ENCODE peak calls at places on chromosomes 11 and 22, in four cellular contexts. J is HepG2, I is K562, L is GM12878. O is an unnamed sample.

GRCh38 chr11:85823816-85824215 is 12.9 kb upstream of the SYTL2 start:
- DNase-seq in J (no peak), I (no peak), L (no peak), O (no peak)

GRCh38 chr22:37283393-37283937 is 1.2 kb downstream of the CYTH4 start:
- DNase-seq in L (no peak), J (no peak), I (no peak), O (no peak)

GRCh38 chr22:39308614-39309363 is 10.6 kb downstream of the RPL3 start:
- DNase-seq in J (no peak), I (no peak), L (no peak), O (no peak)

GRCh38 chr11:19849947-19850593 is 137.4 kb downstream of the NAV2 start:
- DNase-seq in L (no peak), I (no peak), J (no peak), O (no peak)

GRCh38 chr11:130979386-130979972 is 63.2 kb upstream of the SNX19 start:
- DNase-seq in J (no peak), I (no peak), L (no peak), O (no peak)

GRCh38 chr11:134223066-134223465 is 701 bp downstream of the NCAPD3 start:
- DNase-seq in I (no peak), J (no peak), L (no peak), O (no peak)

GRCh38 chr11:86869966-86870570 is 69.7 kb downstream of the PRSS23 start:
- DNase-seq in L (no peak), J (peak), I (peak), O (peak)

GRCh38 chr22:17116931-17117330 is 4.2 kb downstream of the TMEM121B start:
- DNase-seq in J (no peak), L (no peak), I (no peak), O (no peak)

DNA sequence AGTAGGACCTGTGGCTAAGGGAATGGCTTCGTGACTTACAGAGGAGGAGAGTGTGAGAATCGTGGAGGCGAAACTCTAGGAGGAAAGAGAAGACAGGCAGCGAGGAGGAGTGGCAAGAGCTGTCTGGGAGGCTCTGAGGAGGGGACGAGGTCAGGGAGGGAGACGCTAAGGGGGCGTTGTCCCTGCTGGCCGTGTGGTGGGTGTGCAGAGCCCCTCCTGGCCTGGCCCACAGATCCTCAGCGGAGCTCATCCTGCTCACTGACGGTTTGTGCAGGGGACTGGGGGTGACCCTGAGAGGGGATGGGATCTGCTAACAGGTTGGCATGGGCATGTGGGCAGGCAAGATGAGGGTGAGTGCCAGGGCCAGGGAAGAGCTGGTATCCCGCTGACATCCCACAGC is 56.5 kb upstream of the PRR5 start:
- DNase-seq in L (no peak), I (no peak), J (no peak), O (no peak)
- TF ChIP-seq ATF3 in L (no peak), I (no peak), J (no peak), O (no peak)

GRCh38 chr11:83736689-83737088 is 450.5 kb upstream of the CCDC90B start:
- DNase-seq in L (no peak), I (no peak), J (no peak), O (no peak)
- TF ChIP-seq USF2 in L (no peak), I (no peak), J (no peak), O (no peak)

GRCh38 chr11:75635009-75635909 is 33.6 kb downstream of the MAP6 start:
- DNase-seq in L (no peak), I (no peak), J (no peak), O (no peak)
- TF ChIP-seq CBFB in L (no peak), I (no peak), J (no peak), O (no peak)

GRCh38 chr22:27612075-27612474 is 189.5 kb downstream of the MN1 start:
- DNase-seq in J (no peak), I (no peak), L (no peak), O (no peak)
- TF ChIP-seq ATF3 in J (no peak), I (no peak), L (no peak), O (no peak)

GRCh38 chr22:10780281-10780680 is 4747.7 kb upstream of the OR11H1 start:
- DNase-seq in L (no peak), J (no peak), I (no peak), O (no peak)
- TF ChIP-seq USF2 in L (no peak), J (no peak), I (no peak), O (no peak)

DNA sequence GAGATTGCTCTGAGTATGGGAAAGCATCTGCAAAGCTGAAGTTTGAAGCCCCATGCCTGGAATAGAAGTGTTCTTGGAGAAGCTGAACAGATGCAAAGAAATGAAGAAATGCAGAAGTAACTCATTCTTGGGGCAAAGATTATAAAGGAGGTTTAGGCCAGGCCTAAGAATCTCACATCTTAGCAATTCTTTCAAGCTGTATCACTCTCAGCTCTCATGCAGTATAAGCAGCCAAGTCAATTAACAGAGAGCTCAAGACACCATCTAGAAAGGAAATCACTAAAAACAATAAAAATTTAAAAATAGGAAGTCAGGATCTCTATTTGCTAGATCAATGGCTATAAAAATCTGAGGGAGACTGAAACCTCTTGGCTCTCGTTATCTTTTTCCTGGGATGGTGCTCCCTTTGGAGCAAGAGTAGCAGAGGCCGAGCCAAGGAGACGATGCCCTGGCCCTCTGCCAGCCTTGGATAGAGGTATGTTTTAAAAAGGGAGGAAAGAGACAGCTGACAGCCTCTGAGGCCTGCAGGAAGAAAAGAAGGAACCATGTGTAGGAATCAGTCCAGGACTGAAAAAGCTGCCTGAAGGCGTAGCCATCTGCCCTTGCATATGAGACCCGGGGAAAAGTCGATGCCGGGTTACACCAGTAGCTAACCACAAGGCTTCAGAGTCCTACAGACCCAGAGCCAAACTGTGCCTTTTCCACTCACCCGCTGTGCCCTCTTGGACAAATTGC is 229.8 kb downstream of the BLID start:
- DNase-seq in L (no peak), J (no peak), I (no peak), O (no peak)
- TF ChIP-seq CBFB in L (no peak), J (no peak), I (no peak), O (no peak)

GRCh38 chr11:105022998-105023397 is at the start of gene CASP5:
- DNase-seq in J (no peak), I (no peak), L (no peak), O (no peak)

GRCh38 chr11:105024394-105024793 is 1.4 kb upstream of the CASP5 start:
- DNase-seq in I (no peak), L (no peak), J (no peak), O (no peak)

GRCh38 chr11:105022527-105022926 is 441 bp downstream of the CASP5 start:
- DNase-seq in I (no peak), L (no peak), J (no peak), O (no peak)

GRCh38 chr11:105032495-105032894 is 2.4 kb downstream of the CASP1 start:
- DNase-seq in L (no peak), I (no peak), J (no peak), O (no peak)

GRCh38 chr11:105027671-105028070 is 4.7 kb upstream of the CASP5 start:
- DNase-seq in J (no peak), I (no peak), L (no peak), O (no peak)
- TF ChIP-seq ATF3 in J (no peak), I (no peak), L (no peak), O (no peak)

DNA sequence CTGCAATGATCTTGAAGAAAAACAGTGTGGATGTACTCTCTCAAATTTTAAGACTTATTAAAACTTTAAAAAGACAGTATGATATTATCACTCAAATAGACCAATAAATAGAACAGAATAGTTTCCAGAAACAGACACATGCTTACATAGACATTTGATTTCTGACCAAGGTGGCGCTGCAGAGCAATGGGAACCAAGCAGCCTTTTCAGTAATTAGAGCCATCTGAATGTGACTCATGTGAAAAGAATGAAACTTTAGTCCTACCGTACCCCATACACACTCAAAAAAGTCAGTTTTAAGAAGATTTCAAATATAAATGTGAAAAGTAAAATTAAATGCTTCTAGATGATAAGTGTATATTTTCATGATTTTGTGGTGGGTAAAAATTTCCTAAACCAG is 74.2 kb upstream of the MS4A8 start:
- DNase-seq in L (no peak), I (peak), J (peak), O (peak)
- TF ChIP-seq USF2 in L (no peak), I (no peak), J (no peak), O (no peak)

DNA sequence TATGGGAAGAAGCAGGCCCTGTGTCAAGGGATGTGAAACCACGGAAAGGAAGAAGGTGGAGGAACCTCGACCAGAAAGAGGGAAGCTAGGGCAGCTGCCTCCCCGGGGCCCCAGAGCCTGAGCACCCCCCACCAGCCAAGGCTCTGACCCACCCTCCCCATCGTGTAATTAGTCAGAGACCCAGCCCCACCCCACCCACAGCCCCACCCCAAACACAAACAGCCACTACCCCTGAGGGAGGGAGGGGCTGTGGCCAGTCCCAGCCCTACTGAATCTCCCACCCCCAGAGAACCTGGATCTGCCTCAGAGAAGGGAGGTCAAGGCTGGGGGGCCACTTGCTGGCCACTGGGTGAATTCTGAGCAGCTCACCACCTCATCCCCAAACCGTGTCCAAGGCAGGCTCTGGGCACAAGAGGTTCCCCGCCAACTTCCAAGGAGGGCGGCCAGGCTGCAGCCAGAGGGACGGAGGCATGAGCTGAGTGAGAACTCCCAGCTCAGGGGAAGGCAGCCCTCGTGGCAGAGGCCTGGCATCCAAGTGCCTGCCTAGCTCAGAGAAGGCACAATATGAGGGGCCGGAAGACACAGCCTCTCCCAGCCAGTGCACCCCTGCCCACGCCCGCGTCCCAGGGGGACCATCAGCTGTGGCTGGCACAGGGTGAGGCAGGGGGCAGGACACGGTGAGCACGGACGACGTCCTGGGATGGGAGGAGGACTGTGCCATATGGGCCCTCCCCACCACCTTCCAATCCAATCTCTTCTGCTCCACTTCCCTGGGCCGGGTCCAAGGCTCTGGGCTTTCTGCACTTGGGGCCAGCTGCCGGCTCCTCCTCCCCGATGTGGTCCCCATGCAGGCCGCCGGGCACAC is 2.7 kb downstream of the PLXNB2 start:
- DNase-seq in J (no peak), L (no peak), I (peak), O (no peak)
- TF ChIP-seq CBFB in J (no peak), L (no peak), I (no peak), O (no peak)

GRCh38 chr11:72069200-72069599 is 11.1 kb downstream of the NUMA1 start:
- DNase-seq in I (no peak), J (no peak), L (no peak), O (no peak)
- TF ChIP-seq ATF3 in I (no peak), J (no peak), L (no peak), O (no peak)

O was measured in WTC11.